ENCODE peak calls at places on chromosomes 11 and 22, in seven cellular contexts. X is activated B cell treated with CpG ODN at 0.5 μM for 24 hours, Y is A549, S is left ventricle myocardium superior, V is aorta, Q is pancreas, C is gastroesophageal sphincter. F is an unnamed sample.

GRCh38 chr11:748007-748359 is 719 bp downstream of the TALDO1 start:
- ATAC-seq in C (no peak), S (peak), X (peak), Q (peak), Y (peak), V (peak), F (peak)

GRCh38 chr11:74925281-74925680 is 23.6 kb downstream of the XRRA1 start:
- ATAC-seq in X (no peak), V (no peak), Y (no peak), S (no peak), C (no peak), Q (no peak), F (no peak)

GRCh38 chr11:121212696-121213567 is 79.6 kb upstream of the SC5D start:
- ATAC-seq in C (no peak), V (no peak), X (no peak), Q (no peak), Y (no peak), S (no peak), F (no peak)

GRCh38 chr11:789951-790350 is at the start of gene CEND1:
- ATAC-seq in S (peak), V (no peak), C (no peak), X (peak), Y (peak), Q (no peak), F (peak)

GRCh38 chr11:130124096-130124495 is 35.5 kb upstream of the ST14 start:
- ATAC-seq in S (peak), Y (peak), V (peak), C (peak), X (no peak), Q (peak), F (no peak)

GRCh38 chr11:75083217-75083605 is 13.5 kb downstream of the OR2AT4 start:
- ATAC-seq in Q (no peak), S (no peak), V (no peak), X (no peak), C (no peak), Y (no peak), F (no peak)

GRCh38 chr11:94588366-94588952 is 21.3 kb downstream of the PIWIL4 start:
- ATAC-seq in Q (peak), V (no peak), C (no peak), Y (no peak), S (no peak), X (no peak), F (no peak)

GRCh38 chr22:38946771-38947170 is 10.6 kb upstream of the APOBEC3A start:
- ATAC-seq in C (no peak), S (no peak), X (no peak), V (no peak), Q (no peak), Y (no peak), F (no peak)

GRCh38 chr11:99884750-99885149 is 802.3 kb upstream of the ARHGAP42 start:
- ATAC-seq in X (no peak), S (no peak), Y (no peak), C (no peak), Q (no peak), V (no peak), F (no peak)

GRCh38 chr11:7385532-7385931 is 99.8 kb upstream of the OLFML1 start:
- ATAC-seq in Q (no peak), Y (no peak), S (no peak), X (no peak), V (no peak), C (no peak), F (no peak)

F was measured in stimulated activated memory B cell treated with anti-CD40 and anti-IgM and Interleukin-4, amounts not matched to agents 10 μg/mL and 1 μg/mL and 100 μg/mL, for 72 hours.